ENCODE peak calls at places on chromosomes 13 and 19, in four cellular contexts. R is thoracic aorta, P is foreskin fibroblast, Y is GM23338. V is an unnamed sample.
A peak's percentile ranks its signal among the peaks of the same experiment; 100 is the strongest.

GRCh38 chr19:36420961-36421748 is 2.7 kb upstream of the ZFP82 start:
- DNase-seq in R (no peak), P (peak; percentile 37), Y (peak; percentile 76), V (peak; percentile 40)

GRCh38 chr19:31278555-31279435 is 70.4 kb downstream of the TSHZ3 start:
- DNase-seq in R (no peak), P (no peak), Y (no peak), V (no peak)

GRCh38 chr19:45973564-45974338 is at the start of gene NOVA2:
- DNase-seq in R (no peak), P (peak; percentile 48), Y (peak; percentile 96), V (peak; percentile 26)

GRCh38 chr19:55641376-55642152 is 762 bp downstream of the ZNF580 start:
- DNase-seq in R (no peak), P (no peak), Y (peak; percentile 67), V (no peak)

GRCh38 chr19:51382004-51382403 is 5.8 kb downstream of the LIM2 start:
- DNase-seq in R (no peak), P (no peak), Y (no peak), V (no peak)

GRCh38 chr13:35252536-35253205 is 223.8 kb downstream of the MAB21L1 start:
- DNase-seq in R (no peak), P (no peak), Y (no peak), V (no peak)

GRCh38 chr13:113187263-113187669 is 21.2 kb downstream of the PCID2 start:
- DNase-seq in R (peak; percentile 57), P (peak; percentile 99), Y (no peak), V (peak; percentile 99)

GRCh38 chr19:6101291-6101690 is 9.0 kb downstream of the RFX2 start:
- DNase-seq in R (no peak), P (no peak), Y (no peak), V (no peak)

GRCh38 chr19:31730270-31730669 is 381.0 kb upstream of the TSHZ3 start:
- DNase-seq in R (no peak), P (no peak), Y (no peak), V (no peak)

GRCh38 chr19:33392341-33393285 is 19.1 kb downstream of the CEBPG start:
- DNase-seq in R (no peak), P (no peak), Y (no peak), V (no peak)

GRCh38 chr19:58578430-58578925 is 5.3 kb upstream of the MZF1 start:
- DNase-seq in R (no peak), P (no peak), Y (no peak), V (no peak)

GRCh38 chr19:19948800-19949199 is 48.1 kb downstream of the ZNF93 start:
- DNase-seq in R (no peak), P (no peak), Y (no peak), V (no peak)

GRCh38 chr19:18939922-18940775 is 868 bp downstream of the HOMER3 start:
- DNase-seq in R (no peak), P (peak; percentile 56), Y (peak; percentile 87), V (peak; percentile 44)

GRCh38 chr19:55173717-55174409 is 6.2 kb downstream of the SYT5 start:
- DNase-seq in R (no peak), P (peak; percentile 81), Y (peak; percentile 93), V (peak; percentile 73)

GRCh38 chr13:110415669-110416068 is 108.6 kb downstream of the COL4A2 start:
- DNase-seq in R (no peak), P (no peak), Y (peak; percentile 58), V (no peak)
- H3K4me3 ChIP-seq in R (peak overlapping the region; percentile 24), P (no peak overlapping the region), Y (no peak overlapping the region), V (no peak overlapping the region)

GRCh38 chr13:44229371-44230030 is 144.1 kb upstream of the SERP2 start:
- DNase-seq in R (no peak), P (no peak), Y (no peak), V (no peak)

GRCh38 chr13:44230736-44231135 is 142.9 kb upstream of the SERP2 start:
- DNase-seq in R (no peak), P (no peak), Y (no peak), V (peak; percentile 42)

GRCh38 chr13:44230071-44230470 is 143.6 kb upstream of the SERP2 start:
- DNase-seq in R (no peak), P (no peak), Y (no peak), V (no peak)

GRCh38 chr13:44232729-44233128 is 140.9 kb upstream of the SERP2 start:
- DNase-seq in R (no peak), P (no peak), Y (no peak), V (no peak)

DNA sequence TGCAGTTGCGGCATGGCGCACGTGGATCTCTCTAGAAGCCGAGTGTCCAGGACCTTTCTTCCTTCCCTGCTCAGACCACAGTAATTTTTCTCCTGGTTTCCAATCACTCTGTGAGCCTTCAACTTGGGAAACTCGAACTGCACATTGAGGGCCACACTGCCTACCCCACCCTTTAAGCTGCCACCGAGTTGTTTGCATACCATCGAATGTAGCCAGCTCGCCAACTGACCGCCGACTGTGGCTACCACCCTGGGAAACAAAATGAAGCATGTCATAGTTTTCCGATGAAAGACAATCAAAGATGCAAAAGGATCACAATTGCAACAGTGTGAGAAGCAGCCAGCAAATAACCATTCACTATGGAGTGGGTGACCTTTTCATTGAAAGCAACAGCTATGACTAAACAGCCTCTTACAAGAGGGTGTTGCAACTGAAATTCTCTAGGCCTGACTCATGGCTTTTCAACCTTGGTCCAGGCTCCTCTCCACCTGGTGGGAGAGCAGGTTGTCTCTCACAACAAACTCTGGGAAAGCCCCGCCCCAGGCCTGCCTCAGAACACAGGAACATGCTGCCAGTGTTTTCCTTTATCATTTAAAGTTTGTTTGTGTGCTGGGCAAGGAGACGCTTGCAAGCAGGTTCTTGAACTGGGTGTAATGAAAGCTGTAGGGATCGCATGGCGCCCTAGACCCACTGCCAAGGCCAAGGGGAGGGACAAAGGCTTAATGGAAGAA is 141.7 kb upstream of the SERP2 start:
- DNase-seq in R (no peak), P (peak; percentile 86), Y (peak; percentile 77), V (peak; percentile 95)
- TF ChIP-seq CTCF in R (no peak), P (no peak), Y (no peak), V (peak; percentile 25)

GRCh38 chr19:14694867-14695266 is 5.0 kb downstream of the ZNF333 start:
- DNase-seq in R (no peak), P (no peak), Y (no peak), V (no peak)
- H3K4me3 ChIP-seq in R (no peak overlapping the region), P (no peak overlapping the region), Y (no peak overlapping the region), V (no peak overlapping the region)

DNA sequence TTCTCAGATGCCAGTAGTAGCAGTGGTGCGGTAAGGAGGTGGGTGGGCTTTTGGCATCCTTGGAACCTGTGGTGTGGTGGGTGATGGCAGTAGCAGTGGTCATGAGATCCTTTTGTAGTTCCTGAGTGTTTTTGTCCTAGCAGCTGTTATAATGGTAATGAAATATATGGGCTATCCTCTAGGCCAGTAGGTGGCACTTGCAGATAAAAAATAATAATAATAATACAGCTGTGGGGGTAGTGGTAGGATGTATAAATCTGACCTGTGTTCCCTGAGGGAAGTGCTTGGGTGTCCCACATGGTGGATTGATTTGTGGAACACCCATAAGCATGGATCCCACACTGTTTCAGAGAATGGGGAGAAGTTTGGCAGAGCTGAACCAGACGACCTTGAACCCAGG is 334.0 kb downstream of the SLITRK5 start:
- DNase-seq in R (no peak), P (no peak), Y (no peak), V (peak; percentile 7)
- TF ChIP-seq CTCF in R (no peak), P (no peak), Y (peak; percentile 15), V (peak; percentile 34)